ENCODE peak calls at places on chromosomes 11 and 22, in eight cellular contexts. R, F, C, E, H, Y, S and A are unnamed samples.

GRCh38 chr11:72720047-72720446 is 32.2 kb downstream of the ARAP1 start:
- DNase-seq in R (peak), E (no peak), F (no peak), S (no peak), H (no peak), Y (no peak), C (no peak), A (no peak)

GRCh38 chr11:69137148-69137844 is 18.4 kb upstream of the SMIM38 start:
- DNase-seq in E (no peak), F (no peak), Y (no peak), S (no peak), H (no peak), C (no peak), R (no peak), A (no peak)

GRCh38 chr22:42966389-42966998 is 48.5 kb downstream of the PACSIN2 start:
- DNase-seq in H (no peak), E (peak), F (no peak), C (no peak), S (no peak), Y (no peak), R (no peak), A (no peak)

GRCh38 chr11:69541001-69541285 is 59.5 kb downstream of the LINC01488 start:
- DNase-seq in H (no peak), R (no peak), C (no peak), F (no peak), Y (no peak), E (peak), S (no peak), A (no peak)

GRCh38 chr11:125494987-125495725 is 909 bp downstream of the FEZ1 start:
- DNase-seq in F (peak), Y (no peak), C (peak), E (peak), H (peak), S (peak), R (peak), A (no peak)

GRCh38 chr11:102513869-102514268 is 16.7 kb downstream of the MMP7 start:
- DNase-seq in H (no peak), E (peak), S (peak), R (no peak), Y (no peak), C (peak), F (no peak), A (no peak)

GRCh38 chr11:37978647-37979046 is 1380.6 kb upstream of the RAG2 start:
- DNase-seq in R (no peak), S (no peak), C (no peak), H (no peak), Y (no peak), E (peak), F (no peak), A (no peak)

GRCh38 chr11:109978895-109979294 is 114.3 kb upstream of the ZC3H12C start:
- DNase-seq in S (peak), C (peak), F (no peak), Y (no peak), E (peak), H (no peak), R (no peak), A (no peak)

GRCh38 chr11:70574725-70575347 is 176.5 kb downstream of the CTTN start:
- DNase-seq in Y (no peak), E (no peak), S (no peak), C (no peak), H (no peak), R (no peak), F (no peak), A (no peak)

GRCh38 chr11:15493921-15494630 is 379.4 kb downstream of the INSC start:
- DNase-seq in F (no peak), C (no peak), H (no peak), S (peak), Y (no peak), E (peak), R (no peak), A (no peak)

GRCh38 chr11:73554677-73555320 is 43.1 kb downstream of the FAM168A start:
- DNase-seq in R (no peak), H (no peak), Y (no peak), C (no peak), F (no peak), S (no peak), E (no peak), A (no peak)

GRCh38 chr22:18035740-18036139 is 11.4 kb upstream of the MICAL3 start:
- DNase-seq in H (no peak), F (no peak), C (peak), E (peak), Y (no peak), R (peak), S (peak), A (no peak)

GRCh38 chr11:71977743-71978418 is 20.8 kb upstream of the IL18BP start:
- DNase-seq in F (peak), Y (peak), C (peak), R (no peak), S (peak), E (peak), H (peak), A (no peak)

DNA sequence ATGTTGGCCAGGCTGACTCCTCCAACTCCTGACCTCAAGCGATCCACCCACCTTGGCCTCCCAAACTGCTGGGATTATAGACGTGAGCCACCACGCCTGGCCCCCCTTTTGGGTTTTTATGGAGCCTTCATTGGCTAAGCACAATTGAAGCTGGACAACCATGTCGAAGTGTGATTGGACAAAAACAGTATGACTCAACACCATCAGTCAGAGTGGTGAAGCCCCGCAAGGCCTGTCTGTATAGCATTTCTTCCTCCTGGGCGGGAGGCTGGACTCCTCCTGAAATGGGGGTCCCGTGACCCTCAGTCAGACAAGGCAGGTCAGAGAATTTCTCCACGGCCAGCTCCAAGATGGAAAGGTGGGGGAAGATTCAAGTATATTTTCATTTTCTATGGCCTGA is 3.1 kb upstream of the PARVB start:
- DNase-seq in C (peak), R (no peak), F (no peak), Y (no peak), E (peak), S (no peak), H (no peak), A (no peak)
- H3K9ac ChIP-seq in C (no peak), R (no peak), F (no peak), Y (no peak), E (no peak), S (no peak), H (no peak), A (no peak)

DNA sequence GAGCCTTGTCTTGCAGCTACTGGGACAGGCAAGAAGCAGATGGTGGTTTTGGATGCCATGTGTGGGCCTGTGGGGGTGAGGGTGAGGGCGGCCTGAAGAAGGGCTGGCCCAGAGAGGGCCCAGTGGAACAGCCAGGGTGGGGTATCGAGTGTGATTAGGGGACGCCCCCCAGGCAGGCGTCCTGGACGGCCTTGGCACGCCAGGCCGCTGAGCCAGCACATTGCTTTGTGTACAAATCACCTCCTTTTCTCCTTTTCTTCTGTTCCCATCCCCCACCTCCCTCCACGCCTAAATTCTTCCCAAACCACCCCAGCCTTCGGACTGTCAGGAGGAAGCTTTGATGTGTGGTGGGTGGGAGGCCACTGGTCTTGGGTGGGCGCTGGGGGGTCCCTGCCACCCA is 7.8 kb upstream of the CD248 start:
- DNase-seq in R (no peak), S (no peak), C (no peak), Y (no peak), F (peak), E (peak), H (no peak), A (no peak)
- H3K9ac ChIP-seq in R (no peak), S (no peak), C (peak), Y (no peak), F (no peak), E (no peak), H (no peak), A (peak)

GRCh38 chr11:1009371-1009770 is 27.1 kb downstream of the MUC6 start:
- DNase-seq in F (no peak), Y (no peak), E (no peak), H (no peak), S (no peak), R (no peak), C (no peak), A (no peak)

GRCh38 chr11:1012291-1012690 is 24.2 kb downstream of the MUC6 start:
- DNase-seq in C (no peak), Y (no peak), S (no peak), F (no peak), H (no peak), E (no peak), R (no peak), A (no peak)

GRCh38 chr11:1010006-1010405 is 26.5 kb downstream of the MUC6 start:
- DNase-seq in E (no peak), C (no peak), R (no peak), H (no peak), S (no peak), Y (no peak), F (no peak), A (no peak)

GRCh38 chr11:1011320-1011698 is 25.2 kb downstream of the MUC6 start:
- DNase-seq in C (no peak), R (no peak), Y (no peak), F (no peak), H (no peak), S (no peak), E (no peak), A (no peak)

DNA sequence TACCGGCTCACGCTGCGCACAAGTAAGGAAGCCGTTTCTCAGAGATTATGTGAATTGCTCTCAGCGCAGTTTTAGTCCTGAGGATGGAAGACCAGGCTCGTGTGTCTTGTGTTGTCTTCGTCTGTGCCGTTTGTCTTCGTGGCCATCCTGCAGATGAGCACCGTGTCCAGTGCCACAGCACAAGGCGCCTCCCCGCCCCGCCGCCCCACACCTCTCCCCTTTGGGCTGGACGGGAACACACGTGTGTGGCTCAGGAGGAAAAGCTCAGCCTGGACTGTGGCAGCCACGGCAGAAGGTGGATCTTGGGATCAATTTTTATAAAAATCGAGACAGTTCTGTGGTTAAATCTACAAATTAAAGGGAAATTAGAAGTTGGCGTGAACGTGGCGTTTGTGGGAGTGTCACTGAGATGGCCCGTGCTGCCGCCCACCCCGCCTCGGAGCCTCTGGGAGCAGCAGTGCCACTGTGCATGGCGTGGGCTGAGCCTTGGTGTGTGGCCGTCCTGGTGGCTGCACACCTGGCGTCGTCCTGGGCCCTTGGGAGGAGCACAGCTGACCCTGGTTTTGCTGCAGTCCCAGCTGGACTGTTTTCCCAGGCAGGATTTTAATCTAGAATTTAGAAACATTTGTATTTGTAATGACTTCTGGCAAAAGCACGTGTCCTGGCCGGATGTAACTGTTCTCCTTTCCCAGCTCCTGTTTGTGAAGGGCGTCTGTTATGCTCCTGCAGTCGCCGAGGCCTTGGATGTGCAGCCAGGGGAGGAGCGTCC is 25.8 kb downstream of the MUC6 start:
- DNase-seq in C (no peak), Y (no peak), S (no peak), R (no peak), E (no peak), H (no peak), F (no peak), A (no peak)
- H3K9ac ChIP-seq in C (no peak), Y (no peak), S (no peak), R (no peak), E (no peak), H (no peak), F (no peak), A (no peak)

GRCh38 chr11:75980031-75980430 is 165.0 kb downstream of the UVRAG start:
- DNase-seq in R (no peak), S (no peak), F (no peak), C (no peak), E (no peak), H (no peak), Y (no peak), A (no peak)

GRCh38 chr11:75982309-75982708 is 167.3 kb downstream of the UVRAG start:
- DNase-seq in R (no peak), C (no peak), H (peak), F (peak), S (no peak), E (no peak), Y (no peak), A (no peak)

GRCh38 chr11:75986966-75987365 is 172.0 kb downstream of the UVRAG start:
- DNase-seq in C (no peak), F (no peak), S (no peak), H (no peak), E (no peak), R (no peak), Y (no peak), A (no peak)

DNA sequence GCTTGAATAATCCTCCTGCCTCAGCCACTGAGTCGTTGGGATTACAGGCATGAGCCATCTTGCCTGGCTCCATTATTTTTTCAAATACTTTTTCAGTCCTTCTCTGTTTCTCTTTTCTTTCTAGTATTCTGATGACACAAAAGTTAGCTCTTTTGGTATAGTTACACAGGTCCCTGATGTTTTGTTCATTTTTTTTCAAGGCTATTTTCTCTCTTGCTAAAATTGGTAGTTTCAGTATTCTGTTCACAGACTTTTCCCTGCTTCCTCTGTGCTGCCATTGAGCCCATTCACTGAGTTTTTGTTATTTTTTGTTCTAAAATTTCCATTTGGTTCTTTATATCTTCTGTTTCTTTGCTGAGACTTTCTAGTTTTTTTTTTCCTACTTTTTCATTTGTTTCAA is 166.5 kb downstream of the UVRAG start:
- DNase-seq in C (no peak), E (no peak), H (peak), S (no peak), Y (peak), F (no peak), R (no peak), A (no peak)
- H3K9ac ChIP-seq in C (no peak), E (no peak), H (no peak), S (no peak), Y (no peak), F (no peak), R (no peak), A (no peak)

GRCh38 chr11:103907136-103907535 is 129.3 kb upstream of the DDI1 start:
- DNase-seq in S (no peak), H (no peak), E (no peak), Y (no peak), C (no peak), F (no peak), R (no peak), A (no peak)

GRCh38 chr11:103904324-103904667 is 132.1 kb upstream of the DDI1 start:
- DNase-seq in S (no peak), H (no peak), R (no peak), E (no peak), F (no peak), Y (peak), C (no peak), A (no peak)

GRCh38 chr11:103910721-103911120 is 125.7 kb upstream of the DDI1 start:
- DNase-seq in C (no peak), S (no peak), F (no peak), H (no peak), R (no peak), E (no peak), Y (no peak), A (peak)

GRCh38 chr11:103906291-103906850 is 130.1 kb upstream of the DDI1 start:
- DNase-seq in Y (no peak), R (no peak), H (no peak), C (no peak), E (no peak), S (no peak), F (no peak), A (no peak)

DNA sequence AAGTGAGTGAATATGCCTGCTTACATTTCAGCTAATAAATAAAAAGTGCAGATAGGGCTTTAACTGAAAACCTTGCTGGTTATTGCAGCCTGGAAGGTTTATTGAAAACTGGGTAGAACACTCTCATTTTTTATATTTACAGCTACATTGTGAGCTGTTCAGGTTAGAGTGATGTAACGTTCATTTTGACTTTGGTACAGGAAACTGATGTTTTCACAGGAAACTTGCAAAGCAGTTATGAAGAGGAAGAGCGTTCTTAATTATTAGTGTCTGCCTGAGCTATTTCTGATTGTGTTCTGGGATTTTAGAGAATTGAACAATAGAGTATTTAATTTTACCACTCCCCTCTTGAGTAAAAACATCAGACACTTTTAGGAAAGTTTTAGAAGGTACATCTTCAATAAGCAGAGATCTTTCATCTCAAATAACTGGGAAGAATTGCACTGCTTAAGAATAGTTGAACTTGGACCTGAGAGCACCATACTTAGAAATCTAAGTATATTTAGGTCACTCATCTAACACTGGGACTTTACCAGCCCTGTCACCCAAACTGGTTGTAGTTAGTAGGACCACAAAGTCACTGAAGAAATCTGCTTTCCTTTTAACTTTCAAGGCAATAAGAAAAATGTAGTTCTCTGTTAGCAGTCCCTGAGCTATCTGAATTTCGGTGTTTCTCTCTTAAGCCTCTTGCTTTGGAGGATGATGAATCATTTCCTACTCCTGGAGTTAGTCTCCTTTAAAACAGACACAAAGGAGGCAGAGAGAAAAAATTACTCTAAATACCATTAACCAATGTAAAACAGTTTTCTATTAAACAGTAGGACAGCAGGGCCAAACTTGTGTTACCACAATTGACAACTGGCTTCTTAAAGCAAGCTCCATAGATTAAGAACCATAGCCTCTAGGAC is 128.6 kb upstream of the DDI1 start:
- DNase-seq in E (peak), Y (peak), C (peak), H (no peak), F (no peak), S (peak), R (no peak), A (no peak)
- H3K9ac ChIP-seq in E (no peak), Y (no peak), C (no peak), H (no peak), F (no peak), S (no peak), R (no peak), A (no peak)